ENCODE peak calls at places on chromosomes 11 and 22, in seven cellular contexts. N is psoas muscle; Y is foreskin fibroblast; Z is glomerular endothelial cell; D is nephron progenitor cell; C is hypothalamus; E is stimulated activated CD4-positive, alpha-beta T cell treated with anti-CD3 and anti-CD28 coated beads, Interleukin-15, amount 100 ng/mL, for 1 hour. M is an unnamed sample.

GRCh38 chr11:58707767-58708166 is 24.0 kb downstream of the GLYAT start:
- DNase-seq in N (no peak), Y (no peak), Z (no peak), D (no peak), C (no peak), E (no peak), M (no peak)

GRCh38 chr11:128964463-128964930 is 21.8 kb upstream of the TP53AIP1 start:
- DNase-seq in N (no peak), Y (no peak), Z (peak; percentile 67), D (no peak), C (no peak), E (no peak), M (no peak)

GRCh38 chr22:37206841-37207821 is 5.1 kb downstream of the SSTR3 start:
- DNase-seq in N (no peak), Y (no peak), Z (no peak), D (no peak), C (no peak), E (no peak), M (no peak)

GRCh38 chr11:118144301-118144701 is 8.3 kb downstream of the SCN4B start:
- DNase-seq in N (no peak), Y (no peak), Z (no peak), D (no peak), C (no peak), E (no peak), M (no peak)

GRCh38 chr11:22192289-22192641 is 620 bp upstream of the ANO5 start:
- DNase-seq in N (no peak), Y (no peak), Z (no peak), D (no peak), C (no peak), E (no peak), M (no peak)

GRCh38 chr11:61771995-61772455 is 19.6 kb downstream of the MYRF start:
- DNase-seq in N (no peak), Y (no peak), Z (no peak), D (peak; percentile 49), C (no peak), E (no peak), M (no peak)

GRCh38 chr11:59053387-59053786 is 32.7 kb upstream of the GLYATL1B start:
- DNase-seq in N (peak; percentile 62), Y (peak; percentile 34), Z (peak; percentile 14), D (peak; percentile 76), C (peak; percentile 61), E (peak; percentile 45), M (peak; percentile 82)

GRCh38 chr11:116873391-116873790 is 36.0 kb upstream of the APOA1 start:
- DNase-seq in N (no peak), Y (no peak), Z (no peak), D (no peak), C (no peak), E (no peak), M (no peak)

GRCh38 chr22:43136255-43136654 is 6.9 kb downstream of the MCAT start:
- DNase-seq in N (no peak), Y (no peak), Z (no peak), D (peak; percentile 67), C (no peak), E (no peak), M (no peak)

GRCh38 chr22:46293591-46294260 is 2.9 kb upstream of the GTSE1 start:
- DNase-seq in N (peak; percentile 60), Y (peak; percentile 86), Z (no peak), D (no peak), C (peak; percentile 51), E (no peak), M (no peak)

GRCh38 chr22:17587631-17588030 is 24.3 kb downstream of the SLC25A18 start:
- DNase-seq in N (no peak), Y (no peak), Z (no peak), D (no peak), C (no peak), E (no peak), M (no peak)

GRCh38 chr11:20661850-20662249 is 7.5 kb upstream of the NELL1 start:
- DNase-seq in N (no peak), Y (no peak), Z (no peak), D (no peak), C (no peak), E (no peak), M (no peak)